ENCODE peak calls at places on chromosomes 12 and 14, in eight cellular contexts. One of them, this sample, is unnamed.

GRCh38 chr14:96986701-96987474 is 189.7 kb downstream of the VRK1 start:
- DNase-seq in left ventricle myocardium inferior: no peak
- DNase-seq in thyroid gland: no peak
- DNase-seq in sigmoid colon: no peak
- DNase-seq in cardiac muscle cell: no peak
- DNase-seq in A673: no peak
- DNase-seq in GM23248: no peak
- DNase-seq in heart right ventricle: no peak
- DNase-seq in this sample: no peak

GRCh38 chr12:60980558-60980957 is 1279.6 kb upstream of the USP15 start:
- DNase-seq in left ventricle myocardium inferior: no peak
- DNase-seq in thyroid gland: no peak
- DNase-seq in sigmoid colon: no peak
- DNase-seq in cardiac muscle cell: no peak
- DNase-seq in A673: peak; percentile 49
- DNase-seq in GM23248: no peak
- DNase-seq in heart right ventricle: no peak
- DNase-seq in this sample: no peak

GRCh38 chr14:21098134-21098891 is at the start of gene ZNF219:
- DNase-seq in left ventricle myocardium inferior: peak; percentile 74
- DNase-seq in thyroid gland: peak; percentile 69
- DNase-seq in sigmoid colon: peak; percentile 86
- DNase-seq in cardiac muscle cell: peak; percentile 61
- DNase-seq in A673: peak; percentile 77
- DNase-seq in GM23248: peak; percentile 58
- DNase-seq in heart right ventricle: peak; percentile 68
- DNase-seq in this sample: no peak

GRCh38 chr12:54489857-54490256 is 7.7 kb upstream of the NCKAP1L start:
- DNase-seq in left ventricle myocardium inferior: no peak
- DNase-seq in thyroid gland: no peak
- DNase-seq in sigmoid colon: no peak
- DNase-seq in cardiac muscle cell: no peak
- DNase-seq in A673: no peak
- DNase-seq in GM23248: no peak
- DNase-seq in heart right ventricle: no peak
- DNase-seq in this sample: no peak

GRCh38 chr12:52522346-52523011 is 2.3 kb upstream of the KRT5 start:
- DNase-seq in left ventricle myocardium inferior: no peak
- DNase-seq in thyroid gland: peak; percentile 70
- DNase-seq in sigmoid colon: peak; percentile 76
- DNase-seq in cardiac muscle cell: peak; percentile 49
- DNase-seq in A673: peak; percentile 29
- DNase-seq in GM23248: peak; percentile 50
- DNase-seq in heart right ventricle: no peak
- DNase-seq in this sample: no peak

GRCh38 chr12:68481181-68481941 is 129.3 kb upstream of the RAP1B start:
- DNase-seq in left ventricle myocardium inferior: no peak
- DNase-seq in thyroid gland: no peak
- DNase-seq in sigmoid colon: no peak
- DNase-seq in cardiac muscle cell: no peak
- DNase-seq in A673: peak; percentile 75
- DNase-seq in GM23248: peak; percentile 18
- DNase-seq in heart right ventricle: no peak
- DNase-seq in this sample: peak; percentile 92

GRCh38 chr12:91618281-91618680 is 435.7 kb upstream of the DCN start:
- DNase-seq in left ventricle myocardium inferior: no peak
- DNase-seq in thyroid gland: no peak
- DNase-seq in sigmoid colon: no peak
- DNase-seq in cardiac muscle cell: no peak
- DNase-seq in A673: no peak
- DNase-seq in GM23248: no peak
- DNase-seq in heart right ventricle: no peak
- DNase-seq in this sample: no peak

GRCh38 chr12:113222730-113223531 is 1.7 kb downstream of the TPCN1 start:
- DNase-seq in left ventricle myocardium inferior: peak; percentile 62
- DNase-seq in thyroid gland: peak; percentile 89
- DNase-seq in sigmoid colon: peak; percentile 91
- DNase-seq in cardiac muscle cell: peak; percentile 93
- DNase-seq in A673: peak; percentile 63
- DNase-seq in GM23248: peak; percentile 84
- DNase-seq in heart right ventricle: peak; percentile 57
- DNase-seq in this sample: peak; percentile 58

GRCh38 chr12:96195845-96196451 is 1.8 kb downstream of the ELK3 start:
- DNase-seq in left ventricle myocardium inferior: no peak
- DNase-seq in thyroid gland: no peak
- DNase-seq in sigmoid colon: no peak
- DNase-seq in cardiac muscle cell: peak; percentile 70
- DNase-seq in A673: peak; percentile 96
- DNase-seq in GM23248: peak; percentile 81
- DNase-seq in heart right ventricle: peak; percentile 27
- DNase-seq in this sample: no peak

GRCh38 chr12:44696542-44696941 is 179.6 kb downstream of the NELL2 start:
- DNase-seq in left ventricle myocardium inferior: no peak
- DNase-seq in thyroid gland: no peak
- DNase-seq in sigmoid colon: no peak
- DNase-seq in cardiac muscle cell: no peak
- DNase-seq in A673: peak; percentile 44
- DNase-seq in GM23248: no peak
- DNase-seq in heart right ventricle: no peak
- DNase-seq in this sample: no peak

GRCh38 chr12:121189061-121189886 is 20.7 kb upstream of the P2RX4 start:
- DNase-seq in left ventricle myocardium inferior: no peak
- DNase-seq in thyroid gland: no peak
- DNase-seq in sigmoid colon: no peak
- DNase-seq in cardiac muscle cell: no peak
- DNase-seq in A673: no peak
- DNase-seq in GM23248: no peak
- DNase-seq in heart right ventricle: no peak
- DNase-seq in this sample: no peak

GRCh38 chr12:39905152-39905551 is 200.7 kb downstream of the SLC2A13 start:
- DNase-seq in left ventricle myocardium inferior: peak; percentile 56
- DNase-seq in thyroid gland: peak; percentile 2
- DNase-seq in sigmoid colon: peak; percentile 88
- DNase-seq in cardiac muscle cell: peak; percentile 60
- DNase-seq in A673: no peak
- DNase-seq in GM23248: peak; percentile 87
- DNase-seq in heart right ventricle: peak; percentile 30
- DNase-seq in this sample: peak; percentile 84

GRCh38 chr14:35285168-35285990 is 6.8 kb upstream of the PSMA6 start:
- DNase-seq in left ventricle myocardium inferior: no peak
- DNase-seq in thyroid gland: no peak
- DNase-seq in sigmoid colon: no peak
- DNase-seq in cardiac muscle cell: no peak
- DNase-seq in A673: no peak
- DNase-seq in GM23248: peak; percentile 30
- DNase-seq in heart right ventricle: no peak
- DNase-seq in this sample: no peak

GRCh38 chr14:103074699-103075341 is 9.2 kb upstream of the LBHD2 start:
- DNase-seq in left ventricle myocardium inferior: peak; percentile 82
- DNase-seq in thyroid gland: peak; percentile 56
- DNase-seq in sigmoid colon: peak; percentile 83
- DNase-seq in cardiac muscle cell: no peak
- DNase-seq in A673: no peak
- DNase-seq in GM23248: peak; percentile 61
- DNase-seq in heart right ventricle: peak; percentile 81
- DNase-seq in this sample: no peak

GRCh38 chr12:124480469-124481256 is 86.7 kb downstream of the NCOR2 start:
- DNase-seq in left ventricle myocardium inferior: peak; percentile 56
- DNase-seq in thyroid gland: peak; percentile 94
- DNase-seq in sigmoid colon: no peak
- DNase-seq in cardiac muscle cell: peak; percentile 79
- DNase-seq in A673: no peak
- DNase-seq in GM23248: peak; percentile 35
- DNase-seq in heart right ventricle: peak; percentile 64
- DNase-seq in this sample: no peak

GRCh38 chr12:34033628-34034296 is 11.5 kb downstream of the ALG10 start:
- DNase-seq in left ventricle myocardium inferior: no peak
- DNase-seq in thyroid gland: no peak
- DNase-seq in sigmoid colon: no peak
- DNase-seq in cardiac muscle cell: peak; percentile 46
- DNase-seq in A673: peak; percentile 42
- DNase-seq in GM23248: peak; percentile 53
- DNase-seq in heart right ventricle: no peak
- DNase-seq in this sample: no peak

GRCh38 chr12:80411787-80412186 is 32.2 kb upstream of the PTPRQ start:
- DNase-seq in left ventricle myocardium inferior: no peak
- DNase-seq in thyroid gland: no peak
- DNase-seq in sigmoid colon: no peak
- DNase-seq in cardiac muscle cell: no peak
- DNase-seq in A673: no peak
- DNase-seq in GM23248: no peak
- DNase-seq in heart right ventricle: no peak
- DNase-seq in this sample: no peak

DNA sequence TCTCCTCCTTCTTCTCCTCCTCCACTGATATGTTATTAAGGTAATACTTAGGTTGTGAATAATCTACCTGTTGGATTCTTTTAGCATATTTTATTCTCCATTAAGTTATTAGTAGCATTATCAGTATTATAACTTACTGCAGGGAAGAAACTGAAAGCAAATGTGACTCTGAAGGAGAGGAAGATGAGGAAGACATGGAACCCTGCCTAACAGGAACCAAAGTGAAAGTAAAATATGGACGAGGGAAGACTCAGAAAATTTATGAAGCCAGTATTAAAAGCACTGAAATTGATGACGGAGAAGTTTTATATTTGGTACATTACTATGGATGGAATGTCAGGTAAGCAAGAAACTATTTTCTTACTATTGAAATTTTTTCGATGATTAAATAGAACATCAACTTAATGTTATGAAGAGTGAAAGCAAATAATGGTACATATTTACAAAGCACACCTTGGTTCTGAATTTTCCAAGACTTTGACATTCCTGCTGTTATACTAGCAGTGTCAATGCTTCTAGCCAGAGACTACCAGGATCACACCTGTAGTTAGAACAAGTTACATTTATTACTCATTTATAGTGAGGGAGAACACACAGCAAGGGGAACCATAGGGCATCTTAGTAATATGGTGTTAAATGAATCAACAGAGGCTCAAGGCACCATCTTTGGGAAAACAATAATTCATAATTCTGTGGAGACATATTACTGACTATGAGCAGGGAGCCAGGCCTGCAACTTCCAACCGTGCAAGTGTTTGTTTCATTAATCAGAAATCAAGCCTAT is 42.0 kb upstream of the TOMM20L start:
- DNase-seq in left ventricle myocardium inferior: no peak
- DNase-seq in thyroid gland: no peak
- DNase-seq in sigmoid colon: no peak
- DNase-seq in cardiac muscle cell: no peak
- DNase-seq in A673: no peak
- DNase-seq in GM23248: no peak
- DNase-seq in heart right ventricle: no peak
- DNase-seq in this sample: no peak
- H3K36me3 ChIP-seq in left ventricle myocardium inferior: peaks cover 78% of the 10 kb centered on the region
- H3K36me3 ChIP-seq in thyroid gland: peaks cover 13% of the 10 kb centered on the region
- H3K36me3 ChIP-seq in sigmoid colon: peaks cover 12% of the 10 kb centered on the region
- H3K36me3 ChIP-seq in cardiac muscle cell: peaks cover 57% of the 10 kb centered on the region
- H3K36me3 ChIP-seq in A673: peaks cover 57% of the 10 kb centered on the region
- H3K36me3 ChIP-seq in GM23248: peaks cover 31% of the 10 kb centered on the region
- H3K36me3 ChIP-seq in heart right ventricle: peaks cover 14% of the 10 kb centered on the region
- H3K36me3 ChIP-seq in this sample: peaks cover 9% of the 10 kb centered on the region

GRCh38 chr12:104131609-104132008 is 6.4 kb downstream of the NFYB start:
- DNase-seq in left ventricle myocardium inferior: no peak
- DNase-seq in thyroid gland: no peak
- DNase-seq in sigmoid colon: no peak
- DNase-seq in cardiac muscle cell: no peak
- DNase-seq in A673: no peak
- DNase-seq in GM23248: no peak
- DNase-seq in heart right ventricle: no peak
- DNase-seq in this sample: no peak
- H3K36me3 ChIP-seq in left ventricle myocardium inferior: peaks cover 48% of the 10 kb centered on the region
- H3K36me3 ChIP-seq in thyroid gland: no peaks in the 10 kb centered on the region
- H3K36me3 ChIP-seq in sigmoid colon: peaks cover 3% of the 10 kb centered on the region
- H3K36me3 ChIP-seq in cardiac muscle cell: peaks cover 42% of the 10 kb centered on the region
- H3K36me3 ChIP-seq in A673: peaks cover 43% of the 10 kb centered on the region
- H3K36me3 ChIP-seq in GM23248: peaks cover 33% of the 10 kb centered on the region
- H3K36me3 ChIP-seq in heart right ventricle: peaks cover 22% of the 10 kb centered on the region
- H3K36me3 ChIP-seq in this sample: peaks cover 6% of the 10 kb centered on the region

DNA sequence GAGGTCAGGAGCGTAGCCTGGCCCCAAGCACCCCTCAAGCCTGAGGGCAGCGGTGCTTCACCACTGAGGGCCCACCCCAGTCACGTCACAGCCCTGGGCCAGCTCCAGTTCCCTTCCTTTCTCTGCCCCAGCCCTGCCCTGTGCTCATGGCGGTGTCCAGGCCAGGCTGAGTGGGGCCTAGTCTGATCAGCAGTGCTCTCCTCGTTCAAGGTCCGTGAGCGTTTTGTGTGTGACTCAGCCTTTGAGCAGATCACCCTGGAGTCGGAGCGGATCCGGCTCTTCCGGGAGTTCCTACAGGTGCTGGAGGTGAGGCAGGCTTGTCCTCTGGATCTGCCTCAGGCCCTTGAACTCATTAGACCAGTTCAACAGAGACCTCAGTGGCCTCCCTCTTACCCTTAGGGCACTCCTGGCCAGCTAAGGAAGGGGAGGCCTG is 19.0 kb downstream of the PRPF40B start:
- DNase-seq in left ventricle myocardium inferior: no peak
- DNase-seq in thyroid gland: no peak
- DNase-seq in sigmoid colon: no peak
- DNase-seq in cardiac muscle cell: no peak
- DNase-seq in A673: no peak
- DNase-seq in GM23248: no peak
- DNase-seq in heart right ventricle: no peak
- DNase-seq in this sample: no peak
- H3K36me3 ChIP-seq in left ventricle myocardium inferior: peaks cover 64% of the 10 kb centered on the region
- H3K36me3 ChIP-seq in thyroid gland: peaks cover 29% of the 10 kb centered on the region
- H3K36me3 ChIP-seq in sigmoid colon: peaks cover 10% of the 10 kb centered on the region
- H3K36me3 ChIP-seq in cardiac muscle cell: peaks cover 12% of the 10 kb centered on the region
- H3K36me3 ChIP-seq in A673: peaks cover 23% of the 10 kb centered on the region
- H3K36me3 ChIP-seq in GM23248: no peaks in the 10 kb centered on the region
- H3K36me3 ChIP-seq in heart right ventricle: peaks cover 7% of the 10 kb centered on the region
- H3K36me3 ChIP-seq in this sample: peaks cover 32% of the 10 kb centered on the region

DNA sequence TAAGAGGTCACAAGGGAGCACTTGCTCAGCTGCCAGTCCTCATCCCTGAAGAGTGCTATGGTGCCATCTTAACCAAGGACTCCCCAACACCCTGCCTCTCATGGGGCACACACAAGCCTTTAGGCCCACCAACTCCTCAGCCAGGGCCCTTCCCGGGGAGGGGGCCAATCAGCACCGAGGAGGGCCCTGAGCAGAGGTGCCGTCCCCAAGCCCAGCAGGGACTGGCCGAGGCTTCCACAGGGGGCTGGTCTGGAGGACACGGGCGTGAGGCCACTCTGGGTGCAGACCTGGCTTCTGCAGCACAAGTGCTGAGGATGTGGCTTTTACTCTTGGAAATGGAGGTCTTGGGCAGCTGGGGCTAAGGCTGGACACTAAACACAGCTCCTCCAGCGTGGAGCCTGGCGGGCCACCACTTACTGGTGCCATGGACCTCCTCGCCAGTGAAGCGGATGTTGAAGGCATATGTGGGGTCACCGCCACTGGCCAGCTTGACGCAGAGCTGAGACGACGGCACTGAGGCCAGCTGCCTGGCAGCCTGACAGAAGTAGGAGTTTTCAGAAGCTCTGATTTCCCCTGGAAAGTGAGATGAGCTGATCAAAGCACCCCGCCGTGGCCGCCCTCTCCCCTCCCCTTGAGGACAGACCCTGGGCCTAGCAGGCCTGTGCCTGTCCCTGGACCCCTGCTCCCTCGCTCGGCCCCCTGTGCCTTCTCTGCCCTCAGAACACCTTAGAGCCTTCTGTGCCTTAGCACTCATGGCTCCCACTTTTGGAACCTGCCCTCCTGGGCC is 43.9 kb downstream of the TRAFD1 start:
- DNase-seq in left ventricle myocardium inferior: no peak
- DNase-seq in thyroid gland: no peak
- DNase-seq in sigmoid colon: no peak
- DNase-seq in cardiac muscle cell: no peak
- DNase-seq in A673: no peak
- DNase-seq in GM23248: no peak
- DNase-seq in heart right ventricle: no peak
- DNase-seq in this sample: no peak
- H3K36me3 ChIP-seq in left ventricle myocardium inferior: peaks cover 57% of the 10 kb centered on the region
- H3K36me3 ChIP-seq in thyroid gland: peaks cover 29% of the 10 kb centered on the region
- H3K36me3 ChIP-seq in sigmoid colon: peaks cover 10% of the 10 kb centered on the region
- H3K36me3 ChIP-seq in cardiac muscle cell: peaks cover 13% of the 10 kb centered on the region
- H3K36me3 ChIP-seq in A673: peaks cover 3% of the 10 kb centered on the region
- H3K36me3 ChIP-seq in GM23248: no peaks in the 10 kb centered on the region
- H3K36me3 ChIP-seq in heart right ventricle: peaks cover 10% of the 10 kb centered on the region
- H3K36me3 ChIP-seq in this sample: peaks cover 13% of the 10 kb centered on the region